ENCODE peak calls at places on chromosomes 1 and 21, in four cellular contexts. One of them, this sample, is unnamed.

GRCh38 chr1:183318433-183318832 is 99.7 kb downstream of the NMNAT2 start:
- DNase-seq in GDM1: no peak
- DNase-seq in stimulated activated CD8-positive, alpha-beta memory T cell treated with anti-CD3 and anti-CD28 coated beads, Interleukin-7, amount 100 ng/mL, for 1 hour: no peak
- DNase-seq in WERI-Rb-1: no peak
- DNase-seq in this sample: peak

GRCh38 chr1:156437465-156437864 is 63.1 kb downstream of the MEF2D start:
- DNase-seq in GDM1: no peak
- DNase-seq in stimulated activated CD8-positive, alpha-beta memory T cell treated with anti-CD3 and anti-CD28 coated beads, Interleukin-7, amount 100 ng/mL, for 1 hour: no peak
- DNase-seq in WERI-Rb-1: no peak
- DNase-seq in this sample: no peak

GRCh38 chr1:50959303-50959912 is 659 bp downstream of the FAF1 start:
- DNase-seq in GDM1: no peak
- DNase-seq in stimulated activated CD8-positive, alpha-beta memory T cell treated with anti-CD3 and anti-CD28 coated beads, Interleukin-7, amount 100 ng/mL, for 1 hour: no peak
- DNase-seq in WERI-Rb-1: peak
- DNase-seq in this sample: peak

GRCh38 chr1:36771678-36772284 is 262.5 kb downstream of the GRIK3 start:
- DNase-seq in GDM1: no peak
- DNase-seq in stimulated activated CD8-positive, alpha-beta memory T cell treated with anti-CD3 and anti-CD28 coated beads, Interleukin-7, amount 100 ng/mL, for 1 hour: no peak
- DNase-seq in WERI-Rb-1: no peak
- DNase-seq in this sample: no peak

GRCh38 chr1:212161231-212161781 is 123.9 kb upstream of the PPP2R5A start:
- DNase-seq in GDM1: peak
- DNase-seq in stimulated activated CD8-positive, alpha-beta memory T cell treated with anti-CD3 and anti-CD28 coated beads, Interleukin-7, amount 100 ng/mL, for 1 hour: no peak
- DNase-seq in WERI-Rb-1: no peak
- DNase-seq in this sample: no peak

GRCh38 chr1:111221633-111222286 is 5.8 kb upstream of the CHI3L2 start:
- DNase-seq in GDM1: peak
- DNase-seq in stimulated activated CD8-positive, alpha-beta memory T cell treated with anti-CD3 and anti-CD28 coated beads, Interleukin-7, amount 100 ng/mL, for 1 hour: no peak
- DNase-seq in WERI-Rb-1: peak
- DNase-seq in this sample: peak

GRCh38 chr1:96028071-96028470 is 693.5 kb upstream of the PTBP2 start:
- DNase-seq in GDM1: no peak
- DNase-seq in stimulated activated CD8-positive, alpha-beta memory T cell treated with anti-CD3 and anti-CD28 coated beads, Interleukin-7, amount 100 ng/mL, for 1 hour: no peak
- DNase-seq in WERI-Rb-1: no peak
- DNase-seq in this sample: no peak

GRCh38 chr1:30302808-30303310 is 420.5 kb downstream of the MATN1 start:
- DNase-seq in GDM1: no peak
- DNase-seq in stimulated activated CD8-positive, alpha-beta memory T cell treated with anti-CD3 and anti-CD28 coated beads, Interleukin-7, amount 100 ng/mL, for 1 hour: no peak
- DNase-seq in WERI-Rb-1: no peak
- DNase-seq in this sample: no peak

GRCh38 chr1:173867753-173868265 is at the start of gene GAS5:
- DNase-seq in GDM1: peak
- DNase-seq in stimulated activated CD8-positive, alpha-beta memory T cell treated with anti-CD3 and anti-CD28 coated beads, Interleukin-7, amount 100 ng/mL, for 1 hour: peak
- DNase-seq in WERI-Rb-1: peak
- DNase-seq in this sample: peak

GRCh38 chr1:36436820-36437219 is 13.4 kb downstream of the OSCP1 start:
- DNase-seq in GDM1: no peak
- DNase-seq in stimulated activated CD8-positive, alpha-beta memory T cell treated with anti-CD3 and anti-CD28 coated beads, Interleukin-7, amount 100 ng/mL, for 1 hour: no peak
- DNase-seq in WERI-Rb-1: no peak
- DNase-seq in this sample: no peak

GRCh38 chr1:29864431-29865022 is 628.2 kb downstream of the PTPRU start:
- DNase-seq in GDM1: no peak
- DNase-seq in stimulated activated CD8-positive, alpha-beta memory T cell treated with anti-CD3 and anti-CD28 coated beads, Interleukin-7, amount 100 ng/mL, for 1 hour: no peak
- DNase-seq in WERI-Rb-1: no peak
- DNase-seq in this sample: no peak

GRCh38 chr1:230328342-230329015 is 97.7 kb downstream of the PGBD5 start:
- DNase-seq in GDM1: no peak
- DNase-seq in stimulated activated CD8-positive, alpha-beta memory T cell treated with anti-CD3 and anti-CD28 coated beads, Interleukin-7, amount 100 ng/mL, for 1 hour: no peak
- DNase-seq in WERI-Rb-1: no peak
- DNase-seq in this sample: no peak

GRCh38 chr21:43269461-43269860 is 100.7 kb downstream of the CRYAA start:
- DNase-seq in GDM1: no peak
- DNase-seq in stimulated activated CD8-positive, alpha-beta memory T cell treated with anti-CD3 and anti-CD28 coated beads, Interleukin-7, amount 100 ng/mL, for 1 hour: peak
- DNase-seq in WERI-Rb-1: peak
- DNase-seq in this sample: peak

GRCh38 chr1:66944330-66945274 is 19.8 kb downstream of the MIER1 start:
- DNase-seq in GDM1: no peak
- DNase-seq in stimulated activated CD8-positive, alpha-beta memory T cell treated with anti-CD3 and anti-CD28 coated beads, Interleukin-7, amount 100 ng/mL, for 1 hour: no peak
- DNase-seq in WERI-Rb-1: no peak
- DNase-seq in this sample: peak

GRCh38 chr1:66535149-66535548 is 1.2 kb downstream of the SGIP1 start:
- DNase-seq in GDM1: no peak
- DNase-seq in stimulated activated CD8-positive, alpha-beta memory T cell treated with anti-CD3 and anti-CD28 coated beads, Interleukin-7, amount 100 ng/mL, for 1 hour: no peak
- DNase-seq in WERI-Rb-1: no peak
- DNase-seq in this sample: no peak

GRCh38 chr1:61116421-61116820 is 34.1 kb downstream of the NFIA start:
- DNase-seq in GDM1: no peak
- DNase-seq in stimulated activated CD8-positive, alpha-beta memory T cell treated with anti-CD3 and anti-CD28 coated beads, Interleukin-7, amount 100 ng/mL, for 1 hour: no peak
- DNase-seq in WERI-Rb-1: no peak
- DNase-seq in this sample: no peak

GRCh38 chr1:13960376-13960987 is 260.5 kb downstream of the PRDM2 start:
- DNase-seq in GDM1: peak
- DNase-seq in stimulated activated CD8-positive, alpha-beta memory T cell treated with anti-CD3 and anti-CD28 coated beads, Interleukin-7, amount 100 ng/mL, for 1 hour: peak
- DNase-seq in WERI-Rb-1: peak
- DNase-seq in this sample: peak

GRCh38 chr21:34592120-34592561 is 22.8 kb downstream of the RCAN1 start:
- DNase-seq in GDM1: no peak
- DNase-seq in stimulated activated CD8-positive, alpha-beta memory T cell treated with anti-CD3 and anti-CD28 coated beads, Interleukin-7, amount 100 ng/mL, for 1 hour: no peak
- DNase-seq in WERI-Rb-1: peak
- DNase-seq in this sample: peak

GRCh38 chr1:187413770-187414169 is 585.0 kb downstream of the PLA2G4A start:
- DNase-seq in GDM1: no peak
- DNase-seq in stimulated activated CD8-positive, alpha-beta memory T cell treated with anti-CD3 and anti-CD28 coated beads, Interleukin-7, amount 100 ng/mL, for 1 hour: no peak
- DNase-seq in WERI-Rb-1: no peak
- DNase-seq in this sample: no peak

GRCh38 chr1:229238674-229239415 is 32.1 kb upstream of the RAB4A start:
- DNase-seq in GDM1: no peak
- DNase-seq in stimulated activated CD8-positive, alpha-beta memory T cell treated with anti-CD3 and anti-CD28 coated beads, Interleukin-7, amount 100 ng/mL, for 1 hour: no peak
- DNase-seq in WERI-Rb-1: no peak
- DNase-seq in this sample: no peak

GRCh38 chr1:167512262-167512661 is 6.1 kb downstream of the CD247 start:
- DNase-seq in GDM1: no peak
- DNase-seq in stimulated activated CD8-positive, alpha-beta memory T cell treated with anti-CD3 and anti-CD28 coated beads, Interleukin-7, amount 100 ng/mL, for 1 hour: no peak
- DNase-seq in WERI-Rb-1: no peak
- DNase-seq in this sample: no peak

GRCh38 chr1:203448521-203449061 is 27.0 kb upstream of the PRELP start:
- DNase-seq in GDM1: no peak
- DNase-seq in stimulated activated CD8-positive, alpha-beta memory T cell treated with anti-CD3 and anti-CD28 coated beads, Interleukin-7, amount 100 ng/mL, for 1 hour: no peak
- DNase-seq in WERI-Rb-1: no peak
- DNase-seq in this sample: no peak

GRCh38 chr1:30275926-30276736 is 447.3 kb downstream of the MATN1 start:
- DNase-seq in GDM1: no peak
- DNase-seq in stimulated activated CD8-positive, alpha-beta memory T cell treated with anti-CD3 and anti-CD28 coated beads, Interleukin-7, amount 100 ng/mL, for 1 hour: no peak
- DNase-seq in WERI-Rb-1: no peak
- DNase-seq in this sample: no peak

GRCh38 chr1:179754031-179754624 is 11.0 kb downstream of the FAM163A start:
- DNase-seq in GDM1: no peak
- DNase-seq in stimulated activated CD8-positive, alpha-beta memory T cell treated with anti-CD3 and anti-CD28 coated beads, Interleukin-7, amount 100 ng/mL, for 1 hour: no peak
- DNase-seq in WERI-Rb-1: peak
- DNase-seq in this sample: no peak

GRCh38 chr1:205360166-205360565 is 3.4 kb upstream of the KLHDC8A start:
- DNase-seq in GDM1: no peak
- DNase-seq in stimulated activated CD8-positive, alpha-beta memory T cell treated with anti-CD3 and anti-CD28 coated beads, Interleukin-7, amount 100 ng/mL, for 1 hour: no peak
- DNase-seq in WERI-Rb-1: peak
- DNase-seq in this sample: no peak

GRCh38 chr1:177838910-177839309 is 130.9 kb downstream of the SEC16B start:
- DNase-seq in GDM1: no peak
- DNase-seq in stimulated activated CD8-positive, alpha-beta memory T cell treated with anti-CD3 and anti-CD28 coated beads, Interleukin-7, amount 100 ng/mL, for 1 hour: no peak
- DNase-seq in WERI-Rb-1: no peak
- DNase-seq in this sample: no peak

GRCh38 chr1:154324241-154324640 is 1.1 kb upstream of the ATP8B2 start:
- DNase-seq in GDM1: no peak
- DNase-seq in stimulated activated CD8-positive, alpha-beta memory T cell treated with anti-CD3 and anti-CD28 coated beads, Interleukin-7, amount 100 ng/mL, for 1 hour: no peak
- DNase-seq in WERI-Rb-1: no peak
- DNase-seq in this sample: no peak

GRCh38 chr1:220818421-220819173 is 31.9 kb downstream of the MTARC1 start:
- DNase-seq in GDM1: no peak
- DNase-seq in stimulated activated CD8-positive, alpha-beta memory T cell treated with anti-CD3 and anti-CD28 coated beads, Interleukin-7, amount 100 ng/mL, for 1 hour: no peak
- DNase-seq in WERI-Rb-1: no peak
- DNase-seq in this sample: no peak

GRCh38 chr21:35208117-35208516 is 159.0 kb upstream of the RUNX1 start:
- DNase-seq in GDM1: no peak
- DNase-seq in stimulated activated CD8-positive, alpha-beta memory T cell treated with anti-CD3 and anti-CD28 coated beads, Interleukin-7, amount 100 ng/mL, for 1 hour: no peak
- DNase-seq in WERI-Rb-1: no peak
- DNase-seq in this sample: no peak

GRCh38 chr1:154407866-154408777 is 3.0 kb downstream of the IL6R start:
- DNase-seq in GDM1: no peak
- DNase-seq in stimulated activated CD8-positive, alpha-beta memory T cell treated with anti-CD3 and anti-CD28 coated beads, Interleukin-7, amount 100 ng/mL, for 1 hour: no peak
- DNase-seq in WERI-Rb-1: no peak
- DNase-seq in this sample: no peak

GRCh38 chr21:35559128-35559831 is 501.0 kb downstream of the SETD4 start:
- DNase-seq in GDM1: no peak
- DNase-seq in stimulated activated CD8-positive, alpha-beta memory T cell treated with anti-CD3 and anti-CD28 coated beads, Interleukin-7, amount 100 ng/mL, for 1 hour: no peak
- DNase-seq in WERI-Rb-1: no peak
- DNase-seq in this sample: no peak

GRCh38 chr21:39016740-39017315 is 166.4 kb downstream of the PSMG1 start:
- DNase-seq in GDM1: peak
- DNase-seq in stimulated activated CD8-positive, alpha-beta memory T cell treated with anti-CD3 and anti-CD28 coated beads, Interleukin-7, amount 100 ng/mL, for 1 hour: no peak
- DNase-seq in WERI-Rb-1: no peak
- DNase-seq in this sample: peak

GRCh38 chr1:117553468-117553867 is 52.4 kb upstream of the TENT5C start:
- DNase-seq in GDM1: no peak
- DNase-seq in stimulated activated CD8-positive, alpha-beta memory T cell treated with anti-CD3 and anti-CD28 coated beads, Interleukin-7, amount 100 ng/mL, for 1 hour: no peak
- DNase-seq in WERI-Rb-1: no peak
- DNase-seq in this sample: no peak

GRCh38 chr1:76374111-76374510 is 299.6 kb downstream of the ST6GALNAC3 start:
- DNase-seq in GDM1: no peak
- DNase-seq in stimulated activated CD8-positive, alpha-beta memory T cell treated with anti-CD3 and anti-CD28 coated beads, Interleukin-7, amount 100 ng/mL, for 1 hour: no peak
- DNase-seq in WERI-Rb-1: no peak
- DNase-seq in this sample: no peak